ENCODE peak calls at places on chromosomes 11 and 22, in ten cellular contexts. H is adipocyte; L is AG10803; P is AG04449; E is RCC 7860; N is stimulated activated CD8-positive, alpha-beta memory T cell treated with anti-CD3 and anti-CD28 coated beads, Interleukin-2, amount 100 ng/mL, for 48 hours; W is HTR-8/SVneo; X is neural crest cell; D is Right ventricle myocardium inferior; A is C1 segment of cervical spinal cord. J is an unnamed sample.

GRCh38 chr11:120135838-120136237 is 2.1 kb downstream of the TRIM29 start:
- DNase-seq in P (no peak), D (peak; percentile 11), H (no peak), L (no peak), W (no peak), N (no peak), X (no peak), E (no peak), A (no peak), J (no peak)

GRCh38 chr22:25223269-25223850 is 3.9 kb downstream of the CRYBB2 start:
- DNase-seq in L (no peak), E (no peak), D (no peak), N (no peak), P (no peak), H (no peak), X (no peak), A (no peak), W (no peak), J (no peak)

GRCh38 chr11:119417726-119418540 is 5.0 kb downstream of the THY1 start:
- DNase-seq in P (peak; percentile 89), H (peak; percentile 90), A (no peak), X (no peak), W (peak; percentile 73), N (no peak), E (peak; percentile 43), D (no peak), L (peak; percentile 97), J (no peak)

GRCh38 chr11:10716122-10716521 is 22.6 kb upstream of the IRAG1 start:
- DNase-seq in E (no peak), D (no peak), H (peak; percentile 56), W (no peak), N (no peak), L (peak; percentile 37), A (no peak), P (peak; percentile 23), X (no peak), J (no peak)

GRCh38 chr11:45432100-45432499 is 146.0 kb upstream of the SYT13 start:
- DNase-seq in L (no peak), H (no peak), W (no peak), X (no peak), P (no peak), N (no peak), A (no peak), D (no peak), E (no peak), J (no peak)

GRCh38 chr11:115673720-115674119 is 169.5 kb upstream of the CADM1 start:
- DNase-seq in E (no peak), W (no peak), H (no peak), A (no peak), D (no peak), L (no peak), P (no peak), N (no peak), X (no peak), J (no peak)

GRCh38 chr22:23031795-23032194 is 38.5 kb upstream of the GNAZ start:
- DNase-seq in H (no peak), A (no peak), L (no peak), W (no peak), E (no peak), P (no peak), D (no peak), X (no peak), N (no peak), J (no peak)

GRCh38 chr22:50160947-50161346 is 9.6 kb upstream of the PANX2 start:
- DNase-seq in P (no peak), L (no peak), N (no peak), H (no peak), W (no peak), D (no peak), A (no peak), E (no peak), X (no peak), J (no peak)

GRCh38 chr11:92480519-92480918 is 255.9 kb downstream of the FAT3 start:
- DNase-seq in A (no peak), D (no peak), W (no peak), E (no peak), N (no peak), H (no peak), P (no peak), X (no peak), L (peak; percentile 55), J (no peak)

GRCh38 chr11:60970369-60970774 is 1.1 kb upstream of the CD6 start:
- DNase-seq in H (peak; percentile 56), A (no peak), L (peak; percentile 33), E (no peak), N (peak; percentile 71), X (peak; percentile 40), W (no peak), P (no peak), D (peak; percentile 86), J (peak; percentile 42)

GRCh38 chr11:44814881-44815592 is 88.3 kb downstream of the TSPAN18 start:
- DNase-seq in H (peak; percentile 76), P (no peak), D (no peak), X (no peak), W (no peak), N (no peak), L (peak; percentile 80), A (no peak), E (no peak), J (no peak)

GRCh38 chr22:29163808-29164207 is 41.9 kb upstream of the EMID1 start:
- DNase-seq in W (no peak), E (no peak), A (no peak), N (no peak), D (no peak), P (no peak), H (no peak), X (no peak), L (no peak), J (no peak)

GRCh38 chr11:11973361-11973800 is 35.0 kb downstream of the DKK3 start:
- DNase-seq in H (peak; percentile 76), W (no peak), N (no peak), E (no peak), L (peak; percentile 88), D (peak; percentile 90), A (no peak), P (peak; percentile 50), X (no peak), J (peak; percentile 60)

GRCh38 chr11:117725048-117725734 is 71.8 kb downstream of the DSCAML1 start:
- DNase-seq in A (no peak), L (no peak), P (no peak), H (no peak), X (no peak), E (no peak), N (no peak), D (no peak), W (no peak), J (no peak)

GRCh38 chr11:76660533-76661305 is 9.8 kb downstream of the LRRC32 start:
- DNase-seq in L (no peak), H (no peak), E (no peak), X (no peak), A (no peak), W (no peak), P (no peak), N (no peak), D (peak; percentile 63), J (no peak)

GRCh38 chr11:126357969-126358762 is 2.7 kb downstream of the ST3GAL4 start:
- DNase-seq in A (no peak), X (no peak), P (no peak), W (no peak), E (no peak), L (no peak), D (no peak), H (no peak), N (no peak), J (no peak)

GRCh38 chr11:567629-568258 is 7.0 kb downstream of the RASSF7 start:
- DNase-seq in L (no peak), D (peak; percentile 74), N (no peak), X (no peak), H (peak; percentile 13), A (no peak), E (no peak), W (no peak), P (no peak), J (no peak)

GRCh38 chr11:60870276-60870675 is 2.9 kb downstream of the ZP1 start:
- DNase-seq in L (no peak), A (no peak), N (no peak), E (no peak), P (no peak), X (no peak), D (no peak), W (no peak), H (no peak), J (no peak)

GRCh38 chr11:70122490-70123198 is 44.5 kb downstream of the ANO1 start:
- DNase-seq in A (no peak), E (no peak), W (no peak), X (no peak), H (no peak), D (no peak), N (no peak), P (no peak), L (no peak), J (no peak)

GRCh38 chr11:126862664-126863247 is 137.8 kb downstream of the KIRREL3 start:
- DNase-seq in N (no peak), A (no peak), H (no peak), W (no peak), P (no peak), X (no peak), E (no peak), D (no peak), L (no peak), J (no peak)

GRCh38 chr11:134763030-134763388 is 351.0 kb upstream of the B3GAT1 start:
- DNase-seq in H (no peak), A (no peak), N (no peak), W (no peak), E (no peak), L (no peak), D (no peak), P (no peak), X (no peak), J (no peak)

GRCh38 chr11:28107331-28107725 is 628 bp downstream of the KIF18A start:
- DNase-seq in D (no peak), E (no peak), X (no peak), L (peak; percentile 19), N (no peak), W (peak; percentile 9), H (peak; percentile 55), A (no peak), P (no peak), J (no peak)

GRCh38 chr11:133693110-133693509 is 152.2 kb downstream of the SPATA19 start:
- DNase-seq in P (no peak), W (no peak), A (no peak), N (no peak), D (no peak), X (no peak), L (no peak), E (no peak), H (no peak), J (no peak)

GRCh38 chr11:66858939-66859685 is 2.2 kb downstream of the LRFN4 start:
- DNase-seq in H (no peak), L (no peak), N (no peak), P (no peak), A (no peak), W (no peak), E (no peak), D (no peak), X (no peak), J (no peak)

GRCh38 chr11:279966-280761 is 2.0 kb downstream of the NLRP6 start:
- DNase-seq in A (no peak), H (peak; percentile 51), X (no peak), P (no peak), W (no peak), N (no peak), D (peak; percentile 80), E (no peak), L (peak; percentile 27), J (no peak)

GRCh38 chr22:38720350-38720749 is 14.6 kb downstream of the GTPBP1 start:
- DNase-seq in N (no peak), A (no peak), H (no peak), E (no peak), P (no peak), L (no peak), X (no peak), D (no peak), W (no peak), J (no peak)

GRCh38 chr22:44098021-44098739 is 74.1 kb downstream of the PARVB start:
- DNase-seq in X (no peak), L (no peak), D (peak; percentile 53), P (no peak), W (no peak), H (no peak), A (no peak), N (no peak), E (no peak), J (no peak)

GRCh38 chr22:27845603-27846100 is 44.1 kb upstream of the MN1 start:
- DNase-seq in W (no peak), E (no peak), X (no peak), N (no peak), H (no peak), A (no peak), P (no peak), L (no peak), D (no peak), J (no peak)